ENCODE peak calls at places on chromosomes 2 and 18, in nine cellular contexts. J, A, H, C, E, N, U, D and X are unnamed samples.

GRCh38 chr2:238326801-238327365 is 6.6 kb downstream of the TRAF3IP1 start:
- DNase-seq in C (no peak), U (no peak), A (no peak), D (no peak), N (no peak), E (no peak), J (no peak), H (no peak), X (no peak)

GRCh38 chr18:52286675-52287074 is 53.3 kb upstream of the DCC start:
- DNase-seq in H (no peak), N (no peak), E (no peak), J (no peak), A (no peak), D (no peak), U (no peak), C (no peak), X (no peak)

GRCh38 chr2:148231858-148232257 is 211.0 kb downstream of the MBD5 start:
- DNase-seq in N (no peak), E (no peak), J (no peak), U (no peak), C (no peak), H (no peak), D (no peak), A (no peak), X (no peak)

GRCh38 chr2:111950241-111950640 is 51.8 kb downstream of the MERTK start:
- DNase-seq in D (no peak), A (no peak), N (no peak), U (no peak), J (no peak), H (no peak), C (no peak), E (no peak), X (no peak)

GRCh38 chr2:236562434-236562833 is 7.2 kb upstream of the ACKR3 start:
- DNase-seq in A (no peak), U (no peak), J (no peak), C (no peak), D (peak), E (peak), N (no peak), H (no peak), X (no peak)

GRCh38 chr2:140157816-140158215 is 1377.6 kb upstream of the NXPH2 start:
- DNase-seq in E (no peak), N (no peak), H (no peak), A (no peak), U (no peak), D (no peak), J (no peak), C (no peak), X (no peak)

GRCh38 chr2:187550797-187551306 is 3.4 kb downstream of the TFPI start:
- DNase-seq in H (no peak), J (no peak), C (no peak), D (no peak), E (no peak), U (no peak), A (no peak), N (no peak), X (no peak)

GRCh38 chr18:49030692-49031443 is 80.1 kb upstream of the SMAD7 start:
- DNase-seq in C (no peak), H (no peak), N (no peak), D (no peak), E (no peak), J (peak), A (no peak), U (no peak), X (no peak)

GRCh38 chr2:45778720-45779171 is 127.3 kb downstream of the PRKCE start:
- DNase-seq in U (peak), C (no peak), E (peak), A (peak), H (no peak), J (peak), N (no peak), D (peak), X (peak)

GRCh38 chr2:160294339-160294803 is 94.3 kb upstream of the ITGB6 start:
- DNase-seq in E (peak), C (no peak), U (no peak), J (peak), D (no peak), A (peak), H (no peak), N (peak), X (no peak)

GRCh38 chr2:122191331-122191730 is 435.9 kb downstream of the TSN start:
- DNase-seq in H (no peak), J (peak), U (no peak), E (no peak), C (no peak), D (peak), A (no peak), N (no peak), X (no peak)

GRCh38 chr2:81481242-81481993 is 1176.9 kb upstream of the LRRTM1 start:
- DNase-seq in D (peak), H (no peak), N (peak), C (peak), A (no peak), J (no peak), E (no peak), U (no peak), X (no peak)

GRCh38 chr2:173545364-173545734 is 190.7 kb downstream of the CDCA7 start:
- DNase-seq in E (no peak), N (no peak), A (no peak), D (no peak), H (no peak), J (no peak), C (no peak), U (no peak), X (no peak)

GRCh38 chr2:174492963-174493431 is 6.2 kb upstream of the GPR155 start:
- DNase-seq in D (no peak), E (peak), H (no peak), A (no peak), J (no peak), N (no peak), C (no peak), U (peak), X (peak)

GRCh38 chr2:176407711-176408110 is 138.5 kb downstream of the MTX2 start:
- DNase-seq in A (no peak), N (no peak), E (no peak), D (no peak), U (no peak), C (no peak), H (no peak), J (peak), X (no peak)

GRCh38 chr18:40917096-40917495 is 1037.9 kb upstream of the PIK3C3 start:
- DNase-seq in U (no peak), A (no peak), E (no peak), D (no peak), J (no peak), C (no peak), N (no peak), H (no peak), X (no peak)

GRCh38 chr2:223884399-223884798 is 47.0 kb upstream of the AP1S3 start:
- DNase-seq in N (no peak), C (no peak), U (no peak), E (no peak), A (no peak), J (no peak), D (no peak), H (no peak), X (no peak)

GRCh38 chr2:157592374-157592773 is 36.3 kb downstream of the ACVR1C start:
- DNase-seq in D (no peak), C (no peak), N (no peak), H (no peak), U (no peak), J (no peak), E (no peak), A (no peak), X (no peak)

GRCh38 chr2:213137064-213137463 is 14.3 kb downstream of the IKZF2 start:
- DNase-seq in A (no peak), U (no peak), C (no peak), D (no peak), H (no peak), N (no peak), E (no peak), J (no peak), X (no peak)

GRCh38 chr18:44098551-44099098 is 582.1 kb upstream of the SETBP1 start:
- DNase-seq in C (no peak), H (no peak), E (no peak), U (no peak), N (no peak), A (no peak), D (peak), J (no peak), X (no peak)

DNA sequence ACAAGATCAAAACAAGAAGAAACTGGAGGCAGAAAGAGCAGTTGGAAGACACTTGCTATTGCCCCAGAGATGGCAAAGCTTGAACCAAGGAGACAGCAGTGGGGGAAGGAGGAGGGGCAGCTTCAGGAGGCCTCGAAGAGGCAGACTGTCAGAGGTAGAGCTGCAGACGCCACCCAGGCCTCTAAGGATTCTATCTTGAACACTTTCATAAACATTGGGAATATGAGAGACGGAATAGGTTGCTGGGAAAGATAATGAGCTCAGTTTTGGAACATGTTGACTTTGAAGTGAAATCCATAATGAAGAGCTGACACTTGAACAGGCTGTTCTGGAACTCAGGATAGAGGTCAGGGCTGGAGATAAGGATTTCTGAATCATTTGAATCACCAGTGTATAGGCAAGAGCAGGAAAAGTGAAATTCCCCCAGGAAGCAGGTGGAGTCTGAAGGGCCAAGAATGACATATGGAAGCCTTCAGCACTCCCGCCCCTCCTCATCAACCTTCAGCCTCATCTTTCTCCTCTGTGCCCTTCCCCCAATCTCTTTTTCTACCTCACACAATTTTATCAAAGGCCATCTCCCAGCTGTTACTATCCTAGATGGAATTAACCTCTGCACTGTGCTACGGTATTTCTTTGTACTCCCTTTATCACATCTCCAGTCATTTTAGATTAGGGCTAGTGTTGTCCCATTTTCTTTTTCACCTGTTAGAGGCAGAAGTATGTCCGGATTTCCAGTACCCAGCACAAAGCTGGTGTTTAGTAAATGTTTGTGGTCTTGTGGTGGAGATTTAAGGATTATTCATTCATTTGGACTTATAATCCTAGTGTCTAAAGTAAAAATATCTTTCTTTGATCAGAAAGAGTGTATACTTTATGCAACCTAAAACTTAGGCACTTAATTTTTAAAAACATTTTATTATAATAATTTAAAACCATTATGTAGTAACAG is 47.5 kb upstream of the RTN4 start:
- DNase-seq in N (no peak), C (no peak), A (no peak), D (no peak), E (no peak), J (peak), U (no peak), H (no peak), X (no peak)
- H3K27ac ChIP-seq in N (peak), C (peak), A (peak), D (no peak), E (peak), J (peak), U (no peak), H (no peak), X (no peak)

GRCh38 chr2:133389569-133389968 is 178.7 kb downstream of the NCKAP5 start:
- DNase-seq in D (no peak), H (no peak), C (no peak), J (no peak), U (no peak), A (no peak), E (no peak), N (no peak), X (no peak)
- H3K27ac ChIP-seq in D (no peak), H (peak), C (no peak), J (no peak), U (no peak), A (no peak), E (no peak), N (no peak), X (no peak)

GRCh38 chr2:113080134-113080533 is 12.4 kb downstream of the IL1F10 start:
- DNase-seq in N (no peak), H (no peak), E (peak), A (no peak), D (peak), U (peak), J (peak), C (no peak), X (peak)

GRCh38 chr2:113079123-113079522 is 11.4 kb downstream of the IL1F10 start:
- DNase-seq in H (no peak), A (no peak), N (no peak), J (no peak), U (no peak), D (peak), E (no peak), C (no peak), X (no peak)

GRCh38 chr2:113076917-113077669 is 9.3 kb downstream of the IL1F10 start:
- DNase-seq in H (no peak), A (no peak), E (no peak), J (peak), U (no peak), C (no peak), N (no peak), D (no peak), X (no peak)

GRCh38 chr2:113078350-113078839 is 10.6 kb downstream of the IL1F10 start:
- DNase-seq in H (no peak), D (no peak), U (no peak), N (no peak), J (no peak), A (no peak), C (no peak), E (peak), X (no peak)

GRCh38 chr2:113077921-113078320 is 10.2 kb downstream of the IL1F10 start:
- DNase-seq in A (no peak), J (no peak), N (no peak), D (no peak), E (peak), H (no peak), U (no peak), C (no peak), X (no peak)
- H3K27ac ChIP-seq in A (no peak), J (no peak), N (no peak), D (no peak), E (peak), H (peak), U (no peak), C (no peak), X (no peak)

GRCh38 chr2:20421988-20422678 is 24.7 kb upstream of the RHOB start:
- DNase-seq in A (peak), C (no peak), U (no peak), D (no peak), N (peak), J (no peak), H (peak), E (peak), X (no peak)
- H3K27ac ChIP-seq in A (peak), C (no peak), U (no peak), D (no peak), N (peak), J (no peak), H (peak), E (peak), X (no peak)

GRCh38 chr2:233271693-233272092 is 20.2 kb downstream of the ATG16L1 start:
- DNase-seq in U (no peak), E (no peak), J (no peak), D (no peak), A (no peak), H (no peak), C (no peak), N (no peak), X (no peak)
- H3K27ac ChIP-seq in U (peak), E (peak), J (no peak), D (no peak), A (no peak), H (peak), C (no peak), N (no peak), X (peak)

GRCh38 chr2:195642027-195642676 is 14.9 kb upstream of the SLC39A10 start:
- DNase-seq in H (no peak), A (no peak), C (no peak), J (no peak), D (no peak), U (no peak), E (no peak), N (no peak), X (no peak)

GRCh38 chr2:195645413-195645812 is 11.6 kb upstream of the SLC39A10 start:
- DNase-seq in E (no peak), U (no peak), N (no peak), J (no peak), A (no peak), C (no peak), H (no peak), D (no peak), X (no peak)

GRCh38 chr2:195639238-195639858 is 17.7 kb upstream of the SLC39A10 start:
- DNase-seq in N (no peak), A (no peak), H (no peak), J (no peak), E (no peak), C (no peak), U (no peak), D (no peak), X (no peak)

GRCh38 chr2:195639959-195640358 is 17.1 kb upstream of the SLC39A10 start:
- DNase-seq in N (no peak), H (no peak), C (no peak), D (no peak), U (no peak), A (no peak), J (no peak), E (no peak), X (no peak)

DNA sequence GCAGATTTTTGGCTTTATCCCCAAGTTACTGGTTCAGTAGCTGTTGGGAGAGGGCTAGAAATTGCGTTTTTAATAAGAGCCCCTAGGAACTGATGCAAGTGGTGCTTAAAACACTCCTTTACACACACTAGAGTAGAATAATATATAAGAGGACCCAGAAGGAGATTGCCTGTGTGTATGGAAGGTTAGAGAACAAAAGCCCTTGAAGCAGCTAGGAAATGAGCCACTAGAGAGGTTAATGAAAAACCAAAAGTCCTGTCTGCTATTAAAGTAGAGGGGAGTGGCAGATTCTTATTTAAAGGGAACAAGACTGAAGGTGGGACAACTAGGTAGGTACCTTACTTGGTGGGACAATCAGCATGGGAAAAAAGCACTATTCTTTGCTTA is 14.4 kb upstream of the SLC39A10 start:
- DNase-seq in J (no peak), N (no peak), D (no peak), H (no peak), U (no peak), C (no peak), A (no peak), E (no peak), X (no peak)
- H3K27ac ChIP-seq in J (no peak), N (no peak), D (no peak), H (no peak), U (no peak), C (no peak), A (no peak), E (peak), X (no peak)

GRCh38 chr2:38308821-38309220 is 68.3 kb downstream of the ATL2 start:
- DNase-seq in J (no peak), E (no peak), C (no peak), A (no peak), D (no peak), N (no peak), U (no peak), H (no peak), X (no peak)
- H3K27ac ChIP-seq in J (no peak), E (no peak), C (no peak), A (no peak), D (no peak), N (no peak), U (no peak), H (no peak), X (no peak)

GRCh38 chr2:86201951-86202692 is 2.9 kb downstream of the MRPL35 start:
- DNase-seq in J (no peak), A (no peak), U (no peak), N (no peak), E (no peak), C (no peak), H (no peak), D (peak), X (no peak)
- H3K27ac ChIP-seq in J (no peak), A (peak), U (no peak), N (peak), E (no peak), C (peak), H (no peak), D (no peak), X (no peak)

DNA sequence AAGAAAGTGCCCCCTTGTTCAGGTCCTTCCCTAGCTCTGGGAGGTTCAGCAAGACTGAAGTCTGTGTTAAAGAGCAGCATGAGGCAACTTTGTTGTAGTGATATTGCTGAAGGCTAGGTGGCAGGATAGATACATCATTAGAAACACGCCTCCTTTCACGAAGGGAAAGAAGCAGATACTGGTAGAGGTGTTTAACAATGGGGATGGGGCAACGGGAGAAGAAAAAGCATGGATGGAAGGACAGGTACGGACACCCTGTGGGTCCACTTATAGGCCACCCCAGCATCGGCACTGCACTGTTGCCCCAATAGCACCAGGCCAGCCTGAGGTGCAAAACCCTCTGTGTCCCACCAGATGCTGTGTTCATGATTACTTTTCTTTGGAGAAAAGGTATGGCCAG is 3.5 kb upstream of the IGFBP5 start:
- DNase-seq in C (no peak), H (no peak), N (no peak), J (peak), A (no peak), U (no peak), D (peak), E (no peak), X (no peak)
- H3K27ac ChIP-seq in C (no peak), H (no peak), N (peak), J (peak), A (no peak), U (no peak), D (no peak), E (peak), X (no peak)